ENCODE peak calls at places on chromosomes 13 and 19, in four cellular contexts. One of them, this sample, is unnamed.

GRCh38 chr13:77857810-77858209 is 60.8 kb downstream of the EDNRB start:
- DNase-seq in ovary: no peak
- DNase-seq in gastrocnemius medialis: no peak
- DNase-seq in Peyer's patch: no peak
- DNase-seq in this sample: no peak

GRCh38 chr19:48329167-48329891 is 4.0 kb downstream of the EMP3 start:
- DNase-seq in Peyer's patch: peak
- DNase-seq in ovary: no peak
- DNase-seq in gastrocnemius medialis: no peak
- DNase-seq in this sample: no peak

GRCh38 chr19:49684251-49684982 is 5.0 kb upstream of the ADM5 start:
- DNase-seq in Peyer's patch: no peak
- DNase-seq in ovary: no peak
- DNase-seq in gastrocnemius medialis: no peak
- DNase-seq in this sample: no peak

GRCh38 chr13:100197116-100197515 is 108.2 kb downstream of the PCCA start:
- DNase-seq in gastrocnemius medialis: no peak
- DNase-seq in Peyer's patch: no peak
- DNase-seq in ovary: no peak
- DNase-seq in this sample: no peak

GRCh38 chr13:25525884-25526283 is 154.1 kb downstream of the ATP8A2 start:
- DNase-seq in ovary: no peak
- DNase-seq in gastrocnemius medialis: no peak
- DNase-seq in Peyer's patch: no peak
- DNase-seq in this sample: no peak

GRCh38 chr13:91381371-91381770 is 17.1 kb upstream of the GPC5 start:
- DNase-seq in gastrocnemius medialis: no peak
- DNase-seq in ovary: no peak
- DNase-seq in Peyer's patch: no peak
- DNase-seq in this sample: no peak

GRCh38 chr13:74306496-74306895 is 172.3 kb upstream of the KLF12 start:
- DNase-seq in gastrocnemius medialis: no peak
- DNase-seq in ovary: no peak
- DNase-seq in Peyer's patch: no peak
- DNase-seq in this sample: no peak

GRCh38 chr13:39376088-39376487 is 226.9 kb downstream of the LHFPL6 start:
- DNase-seq in gastrocnemius medialis: no peak
- DNase-seq in Peyer's patch: no peak
- DNase-seq in ovary: no peak
- DNase-seq in this sample: no peak

GRCh38 chr13:96816874-96817273 is 177.4 kb downstream of the OXGR1 start:
- DNase-seq in Peyer's patch: no peak
- DNase-seq in gastrocnemius medialis: no peak
- DNase-seq in ovary: no peak
- DNase-seq in this sample: no peak

GRCh38 chr13:74114641-74115040 is 19.6 kb downstream of the KLF12 start:
- DNase-seq in gastrocnemius medialis: no peak
- DNase-seq in Peyer's patch: no peak
- DNase-seq in ovary: no peak
- DNase-seq in this sample: no peak

GRCh38 chr19:2055871-2056809 is 5.1 kb upstream of the MKNK2 start:
- DNase-seq in Peyer's patch: peak
- DNase-seq in ovary: peak
- DNase-seq in gastrocnemius medialis: peak
- DNase-seq in this sample: peak
- TF ChIP-seq POLR2A in Peyer's patch: no peak
- TF ChIP-seq POLR2A in ovary: peak
- TF ChIP-seq POLR2A in gastrocnemius medialis: peak
- TF ChIP-seq POLR2A in this sample: no peak

GRCh38 chr13:109145631-109146030 is 516.2 kb downstream of the MYO16 start:
- DNase-seq in Peyer's patch: no peak
- DNase-seq in ovary: peak
- DNase-seq in gastrocnemius medialis: no peak
- DNase-seq in this sample: no peak
- TF ChIP-seq CTCF in Peyer's patch: no peak
- TF ChIP-seq CTCF in ovary: no peak
- TF ChIP-seq CTCF in gastrocnemius medialis: peak
- TF ChIP-seq CTCF in this sample: peak

GRCh38 chr19:35117017-35117570 is 1.5 kb downstream of the FXYD3 start:
- DNase-seq in ovary: no peak
- DNase-seq in gastrocnemius medialis: no peak
- DNase-seq in Peyer's patch: no peak
- DNase-seq in this sample: no peak
- H3K27ac ChIP-seq in ovary: no peak
- H3K27ac ChIP-seq in gastrocnemius medialis: no peak
- H3K27ac ChIP-seq in Peyer's patch: peak
- H3K27ac ChIP-seq in this sample: no peak

GRCh38 chr19:5148794-5149190 is 179.9 kb downstream of the KDM4B start:
- DNase-seq in ovary: peak
- DNase-seq in Peyer's patch: no peak
- DNase-seq in gastrocnemius medialis: peak
- DNase-seq in this sample: peak
- TF ChIP-seq POLR2A in ovary: no peak
- TF ChIP-seq POLR2A in Peyer's patch: no peak
- TF ChIP-seq POLR2A in gastrocnemius medialis: no peak
- TF ChIP-seq POLR2A in this sample: no peak

DNA sequence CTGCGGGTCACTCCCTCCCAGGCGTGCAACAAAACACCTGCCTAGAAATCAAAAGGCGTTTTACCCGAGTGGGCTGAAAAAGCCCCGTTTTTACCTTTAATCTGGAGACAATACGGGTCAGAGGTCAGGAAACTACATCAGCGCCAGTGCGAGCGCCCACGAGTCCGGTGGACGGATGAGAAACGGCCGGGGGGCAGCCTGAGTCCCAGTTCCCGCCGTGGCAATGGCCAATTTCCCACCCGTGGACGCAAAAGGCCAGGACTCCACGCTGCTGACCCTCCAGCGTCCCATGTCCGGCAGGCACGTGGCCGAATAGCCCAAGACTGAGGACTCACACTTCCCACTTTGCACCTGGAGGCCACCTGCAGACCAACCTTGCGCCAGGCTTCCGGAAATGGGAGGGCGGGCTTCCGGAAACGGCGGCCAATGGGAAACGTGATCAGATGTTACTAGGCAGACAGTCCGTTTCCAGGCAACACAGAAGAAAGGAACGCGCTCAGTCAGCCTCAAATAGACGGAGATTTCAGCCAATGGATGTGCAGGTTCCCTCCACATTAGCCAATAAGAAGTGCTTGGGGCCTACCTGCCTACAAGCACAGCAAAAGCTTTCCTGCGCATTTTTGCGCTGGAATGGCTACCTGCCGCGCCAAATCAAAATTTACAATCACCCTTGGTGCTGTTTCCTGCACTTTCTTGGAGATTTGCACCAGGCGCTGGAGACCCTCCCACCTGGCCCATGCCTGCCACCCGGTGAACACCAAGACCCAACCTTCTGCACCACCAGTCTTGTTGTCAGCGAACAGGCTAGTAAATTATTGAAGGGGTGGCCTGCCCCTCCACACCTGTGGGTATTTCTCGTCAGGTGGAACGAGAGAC is 47.4 kb downstream of the ZFP14 start:
- DNase-seq in Peyer's patch: peak
- DNase-seq in gastrocnemius medialis: peak
- DNase-seq in ovary: peak
- DNase-seq in this sample: peak
- TF ChIP-seq CTCF in Peyer's patch: no peak
- TF ChIP-seq CTCF in gastrocnemius medialis: no peak
- TF ChIP-seq CTCF in ovary: no peak
- TF ChIP-seq CTCF in this sample: no peak

GRCh38 chr19:7995756-7996155 is 9.7 kb downstream of the ELAVL1 start:
- DNase-seq in gastrocnemius medialis: no peak
- DNase-seq in ovary: no peak
- DNase-seq in Peyer's patch: no peak
- DNase-seq in this sample: no peak
- H3K27ac ChIP-seq in gastrocnemius medialis: peak
- H3K27ac ChIP-seq in ovary: no peak
- H3K27ac ChIP-seq in Peyer's patch: no peak
- H3K27ac ChIP-seq in this sample: no peak